ENCODE peak calls at places on chromosome 7, in seven cellular contexts. P is psoas muscle, O is colonic mucosa, Q is astrocyte, B is tibial nerve, X is spleen, F is mesenchymal stem cell. R is an unnamed sample. For H3K4me1 and H3K27me3, the result is how much of the 10 kb centered on the place peaks cover.

GRCh38 chr7:118731854-118732253 is 507.4 kb downstream of the ANKRD7 start:
- DNase-seq in P (no peak), O (no peak), Q (no peak), B (no peak), X (no peak), F (no peak), R (no peak)

GRCh38 chr7:86867163-86867762 is 192.2 kb downstream of the ELAPOR2 start:
- DNase-seq in P (no peak), O (no peak), Q (no peak), B (no peak), X (no peak), F (no peak), R (no peak)

GRCh38 chr7:92762853-92763252 is 73.5 kb downstream of the CDK6 start:
- DNase-seq in P (no peak), O (no peak), Q (no peak), B (no peak), X (no peak), F (no peak), R (no peak)

GRCh38 chr7:37194943-37195342 is 253.7 kb downstream of the ELMO1 start:
- DNase-seq in P (no peak), O (no peak), Q (no peak), B (no peak), X (no peak), F (no peak), R (no peak)

GRCh38 chr7:146116452-146117219 is at the start of gene CNTNAP2:
- DNase-seq in P (no peak), O (no peak), Q (peak), B (no peak), X (peak), F (peak), R (no peak)

GRCh38 chr7:15463801-15464761 is 97.7 kb downstream of the AGMO start:
- DNase-seq in P (no peak), O (no peak), Q (no peak), B (no peak), X (no peak), F (no peak), R (no peak)

GRCh38 chr7:100493476-100494264 is 9.9 kb downstream of the NYAP1 start:
- DNase-seq in P (peak), O (no peak), Q (no peak), B (no peak), X (peak), F (peak), R (peak)

GRCh38 chr7:1769286-1770200 is 99.5 kb downstream of the ELFN1 start:
- DNase-seq in P (no peak), O (no peak), Q (no peak), B (no peak), X (no peak), F (no peak), R (no peak)

GRCh38 chr7:92955081-92955480 is 118.7 kb upstream of the CDK6 start:
- DNase-seq in P (no peak), O (no peak), Q (no peak), B (no peak), X (no peak), F (no peak), R (no peak)

GRCh38 chr7:101936612-101937231 is 119.3 kb downstream of the CUX1 start:
- DNase-seq in P (peak), O (peak), Q (no peak), B (no peak), X (peak), F (peak), R (no peak)

GRCh38 chr7:2101630-2102374 is 130.9 kb downstream of the MAD1L1 start:
- DNase-seq in P (no peak), O (no peak), Q (no peak), B (no peak), X (no peak), F (no peak), R (no peak)

GRCh38 chr7:157703534-157704195 is 366.9 kb downstream of the DNAJB6 start:
- DNase-seq in P (no peak), O (no peak), Q (no peak), B (no peak), X (peak), F (no peak), R (no peak)

GRCh38 chr7:45035909-45036308 is 35.9 kb downstream of the CCM2 start:
- DNase-seq in P (no peak), O (no peak), Q (no peak), B (no peak), X (no peak), F (no peak), R (no peak)

GRCh38 chr7:26440993-26441636 is 149.5 kb downstream of the SNX10 start:
- DNase-seq in P (no peak), O (no peak), Q (no peak), B (no peak), X (no peak), F (no peak), R (no peak)

GRCh38 chr7:117383826-117384225 is 43.5 kb downstream of the ASZ1 start:
- DNase-seq in P (no peak), O (no peak), Q (no peak), B (no peak), X (no peak), F (no peak), R (no peak)

GRCh38 chr7:66521675-66522074 is 107.0 kb upstream of the KCTD7 start:
- DNase-seq in P (no peak), O (no peak), Q (no peak), B (no peak), X (no peak), F (no peak), R (no peak)

GRCh38 chr7:3021825-3022224 is 21.8 kb downstream of the CARD11 start:
- DNase-seq in P (no peak), O (no peak), Q (no peak), B (no peak), X (no peak), F (no peak), R (no peak)

GRCh38 chr7:36119005-36119711 is 33.9 kb upstream of the EEPD1 start:
- DNase-seq in P (no peak), O (peak), Q (peak), B (peak), X (no peak), F (peak), R (no peak)

GRCh38 chr7:148720472-148720871 is 21.8 kb downstream of the CUL1 start:
- DNase-seq in P (no peak), O (no peak), Q (no peak), B (no peak), X (no peak), F (no peak), R (no peak)

GRCh38 chr7:51317582-51317910 is 937 bp upstream of the COBL start:
- DNase-seq in P (no peak), O (no peak), Q (no peak), B (no peak), X (no peak), F (no peak), R (no peak)
- H3K4me3 ChIP-seq in P (peak), O (no peak), Q (no peak), B (no peak), X (no peak), F (no peak), R (no peak)

GRCh38 chr7:55247466-55247865 is 117.7 kb upstream of the LANCL2 start:
- DNase-seq in P (no peak), O (no peak), Q (peak), B (no peak), X (no peak), F (no peak), R (no peak)
- H3K4me1 ChIP-seq in P (under half), O (under half), Q (under half), B (under half), X (under half), F (under half), R (under half)

DNA sequence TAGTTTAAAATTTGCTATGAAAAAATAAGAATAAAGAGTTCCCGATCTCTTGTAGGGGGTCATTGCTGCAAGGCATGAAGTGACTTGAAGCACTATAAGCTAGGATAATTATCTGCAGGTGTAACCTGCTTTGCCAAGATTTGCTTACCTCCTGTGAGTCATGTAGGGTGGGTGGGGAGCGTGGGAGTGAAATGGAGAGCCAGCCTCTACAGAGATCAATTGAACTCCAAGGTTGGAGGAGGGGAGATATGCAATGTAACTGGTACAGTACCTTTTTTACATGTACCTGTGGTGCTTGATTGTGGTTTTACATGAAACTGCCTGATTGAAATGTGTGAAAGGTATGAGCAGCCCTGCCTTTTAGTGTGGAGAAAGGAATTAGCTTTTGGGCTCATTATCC is 138.4 kb upstream of the GRB10 start:
- DNase-seq in P (no peak), O (no peak), Q (no peak), B (no peak), X (no peak), F (no peak), R (no peak)
- H3K27me3 ChIP-seq in P (under half), O (under half), Q (under half), B (under half), X (under half), F (under half), R (under half)

GRCh38 chr7:12722136-12722535 is 34.7 kb downstream of the ARL4A start:
- DNase-seq in P (no peak), O (no peak), Q (no peak), B (no peak), X (no peak), F (no peak), R (no peak)

GRCh38 chr7:12719978-12720377 is 32.5 kb downstream of the ARL4A start:
- DNase-seq in P (no peak), O (no peak), Q (no peak), B (no peak), X (no peak), F (no peak), R (no peak)

GRCh38 chr7:12721286-12721830 is 33.9 kb downstream of the ARL4A start:
- DNase-seq in P (no peak), O (no peak), Q (no peak), B (no peak), X (no peak), F (no peak), R (no peak)

GRCh38 chr7:12716722-12717121 is 29.3 kb downstream of the ARL4A start:
- DNase-seq in P (no peak), O (no peak), Q (no peak), B (no peak), X (no peak), F (no peak), R (no peak)

DNA sequence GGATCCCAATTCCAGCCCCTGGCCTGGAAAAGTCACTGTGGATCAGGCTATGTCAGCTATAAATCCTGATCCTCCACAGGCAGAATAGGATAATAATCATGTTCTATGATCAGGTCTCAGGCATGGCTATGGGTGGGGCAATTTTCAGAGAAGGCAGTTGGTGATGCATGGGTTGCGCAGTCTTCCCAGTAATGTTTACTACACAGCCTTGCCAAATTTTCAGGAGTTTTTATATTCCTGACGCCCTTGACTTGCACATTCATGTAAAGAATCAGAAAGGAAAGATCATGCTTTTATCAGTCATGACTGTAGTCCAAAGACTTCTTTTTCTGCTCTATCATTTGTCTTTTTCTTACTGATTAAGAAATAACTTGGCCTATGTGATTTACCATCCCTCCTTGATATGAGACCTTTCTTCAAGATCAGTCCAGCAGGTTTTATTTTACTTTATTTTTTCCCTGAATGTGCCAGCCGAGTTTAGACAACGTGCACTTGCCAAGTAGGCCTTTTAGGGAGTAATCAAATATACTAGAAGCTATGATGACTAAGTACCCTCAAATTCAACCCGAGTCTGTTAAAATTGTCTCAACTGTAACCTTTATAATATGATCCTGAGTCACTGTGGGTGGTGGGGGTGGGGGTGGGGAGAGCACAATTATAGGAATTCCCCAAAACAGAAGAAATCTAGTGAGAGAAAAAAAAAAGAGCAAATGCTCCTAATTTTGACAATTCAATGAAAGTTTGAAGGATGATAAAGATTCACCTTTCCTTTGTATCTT is 31.9 kb downstream of the ARL4A start:
- DNase-seq in P (no peak), O (no peak), Q (peak), B (peak), X (no peak), F (no peak), R (no peak)
- H3K4me3 ChIP-seq in P (no peak), O (no peak), Q (no peak), B (no peak), X (no peak), F (peak), R (no peak)

GRCh38 chr7:47540053-47540386 is 41.9 kb downstream of the TNS3 start:
- DNase-seq in P (no peak), O (no peak), Q (no peak), B (no peak), X (no peak), F (no peak), R (no peak)

GRCh38 chr7:47540387-47541093 is 41.4 kb downstream of the TNS3 start:
- DNase-seq in P (no peak), O (no peak), Q (no peak), B (no peak), X (peak), F (peak), R (no peak)

GRCh38 chr7:47543659-47544058 is 38.3 kb downstream of the TNS3 start:
- DNase-seq in P (no peak), O (no peak), Q (no peak), B (no peak), X (peak), F (no peak), R (no peak)

GRCh38 chr7:47543056-47543455 is 38.9 kb downstream of the TNS3 start:
- DNase-seq in P (no peak), O (no peak), Q (no peak), B (no peak), X (peak), F (no peak), R (no peak)

DNA sequence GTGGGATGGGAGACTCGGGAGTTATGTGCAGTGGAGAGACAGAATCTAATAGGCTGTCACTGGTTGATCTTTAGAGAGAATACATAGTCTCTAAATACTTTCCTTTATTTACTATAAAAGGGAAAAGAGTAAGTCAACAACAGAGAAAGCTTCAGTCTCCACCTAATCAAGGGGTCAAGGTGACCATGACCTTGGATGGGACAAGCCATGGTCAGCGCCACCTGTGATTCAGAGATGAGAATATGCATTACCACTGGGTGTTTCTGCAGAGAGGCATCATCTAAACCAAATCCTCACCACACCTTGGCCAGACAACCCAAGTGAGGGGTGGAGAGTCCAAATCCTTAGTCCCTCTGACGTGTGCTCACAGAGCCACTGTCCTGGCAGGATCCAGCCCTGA is 39.9 kb downstream of the TNS3 start:
- DNase-seq in P (no peak), O (no peak), Q (no peak), B (no peak), X (no peak), F (no peak), R (no peak)
- H3K4me1 ChIP-seq in P (under half), O (under half), Q (under half), B (under half), X (under half), F (under half), R (under half)

GRCh38 chr7:38977658-38978057 is at the start of gene POU6F2:
- DNase-seq in P (no peak), O (no peak), Q (no peak), B (no peak), X (no peak), F (no peak), R (no peak)

GRCh38 chr7:38973760-38974159 is 3.9 kb upstream of the POU6F2 start:
- DNase-seq in P (no peak), O (no peak), Q (no peak), B (no peak), X (no peak), F (no peak), R (no peak)

GRCh38 chr7:38978474-38978873 is 765 bp downstream of the POU6F2 start:
- DNase-seq in P (no peak), O (no peak), Q (no peak), B (no peak), X (no peak), F (no peak), R (no peak)

DNA sequence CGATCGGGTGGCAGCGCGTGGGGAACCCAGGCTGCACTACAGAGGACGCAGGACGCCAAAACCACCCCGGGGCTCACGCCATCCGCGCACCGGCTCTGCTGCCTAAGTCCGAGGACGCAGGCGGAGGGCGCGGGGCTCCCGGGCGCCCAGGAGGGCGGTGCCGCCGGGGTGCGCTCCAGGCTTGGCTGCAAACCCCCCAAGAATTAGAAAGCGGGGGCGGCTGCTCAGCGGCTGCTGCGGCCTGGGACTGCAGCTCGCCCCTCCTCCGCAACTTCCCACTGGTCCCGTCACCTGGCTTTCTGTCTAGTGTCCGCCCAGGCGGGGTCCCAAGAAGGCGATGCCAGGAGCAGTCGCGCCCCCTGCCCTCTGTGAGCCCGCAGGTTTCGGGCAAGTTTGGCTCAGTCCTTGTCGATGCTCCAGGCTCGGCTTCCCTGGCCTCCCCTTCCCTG is 1.7 kb upstream of the POU6F2 start:
- DNase-seq in P (peak), O (no peak), Q (no peak), B (no peak), X (no peak), F (no peak), R (no peak)
- H3K27me3 ChIP-seq in P (under half), O (under half), Q (under half), B (under half), X (under half), F (half or more), R (under half)

R was measured in CD4-positive, alpha-beta memory T cell.